ENCODE peak calls at places on chromosome 13, in six cellular contexts. W is breast epithelium, J is upper lobe of left lung, A is sigmoid colon, V is K562, R is prostate gland. F is an unnamed sample.

GRCh38 chr13:46831588-46832194 is 34.7 kb upstream of the ESD start:
- DNase-seq in W (no peak), J (no peak), A (no peak), V (peak; percentile 28), R (peak; percentile 10), F (no peak)

GRCh38 chr13:40124648-40125045 is 469.2 kb downstream of the COG6 start:
- DNase-seq in W (no peak), J (no peak), A (no peak), V (no peak), R (no peak), F (no peak)

GRCh38 chr13:71874490-71874889 is 7.5 kb upstream of the DACH1 start:
- DNase-seq in W (no peak), J (no peak), A (no peak), V (no peak), R (peak; percentile 9), F (no peak)

GRCh38 chr13:44814836-44815235 is 174.4 kb downstream of the NUFIP1 start:
- DNase-seq in W (no peak), J (no peak), A (no peak), V (no peak), R (no peak), F (no peak)

GRCh38 chr13:49444517-49445395 is 682 bp downstream of the SETDB2 start:
- DNase-seq in W (no peak), J (peak; percentile 59), A (no peak), V (no peak), R (peak; percentile 32), F (no peak)

GRCh38 chr13:25267715-25268114 is 19.6 kb downstream of the MTMR6 start:
- DNase-seq in W (no peak), J (no peak), A (no peak), V (no peak), R (no peak), F (no peak)

GRCh38 chr13:106617561-106617960 is 49.6 kb upstream of the ARGLU1 start:
- DNase-seq in W (no peak), J (no peak), A (no peak), V (no peak), R (no peak), F (no peak)

GRCh38 chr13:38520041-38520440 is 166.8 kb upstream of the FREM2 start:
- DNase-seq in W (no peak), J (no peak), A (no peak), V (no peak), R (no peak), F (no peak)

GRCh38 chr13:98150836-98151489 is 8.1 kb downstream of the FARP1 start:
- DNase-seq in W (no peak), J (no peak), A (no peak), V (no peak), R (no peak), F (no peak)

GRCh38 chr13:32087955-32088747 is 56.6 kb downstream of the FRY start:
- DNase-seq in W (no peak), J (no peak), A (no peak), V (no peak), R (no peak), F (no peak)

GRCh38 chr13:83845121-83845520 is 37.2 kb downstream of the SLITRK1 start:
- DNase-seq in W (no peak), J (no peak), A (no peak), V (no peak), R (no peak), F (no peak)

GRCh38 chr13:94063096-94063495 is 416.4 kb downstream of the DCT start:
- DNase-seq in W (no peak), J (no peak), A (no peak), V (no peak), R (no peak), F (no peak)

DNA sequence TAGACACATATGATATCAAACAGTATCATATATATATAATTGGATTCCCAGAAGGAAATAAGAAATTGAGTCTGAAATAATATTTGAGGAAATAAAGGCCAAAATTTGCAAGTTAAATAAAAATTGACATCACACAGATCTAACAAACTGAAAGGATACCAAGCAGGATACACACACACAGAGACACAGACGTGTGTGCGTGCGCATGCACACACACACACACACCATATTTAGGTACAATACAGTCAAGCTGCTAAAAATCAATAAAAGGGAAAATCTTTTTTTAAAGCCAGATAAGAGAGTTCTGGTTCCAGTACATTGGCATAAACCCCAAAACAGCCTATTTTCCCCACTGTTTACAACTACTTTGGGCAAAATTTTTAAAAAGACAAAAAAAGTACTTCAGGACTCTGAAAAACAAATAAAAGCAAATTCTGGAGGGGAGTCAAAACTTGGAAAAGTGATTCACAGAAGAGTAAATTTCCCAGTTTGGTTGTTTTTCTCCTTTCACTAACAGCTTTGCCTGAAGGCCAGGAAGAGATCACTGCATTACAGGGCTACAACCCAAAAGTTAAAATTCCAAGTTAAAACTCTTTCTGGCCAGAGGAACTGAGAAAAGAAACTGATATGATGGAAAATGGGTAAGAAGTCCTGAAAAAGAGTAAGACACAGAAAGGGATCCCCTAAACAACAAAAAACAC is 16.2 kb downstream of the MYCBP2 start:
- DNase-seq in W (no peak), J (no peak), A (no peak), V (no peak), R (no peak), F (no peak)
- H3K4me1 ChIP-seq in W (no peaks in the 10 kb centered on the region), J (peaks cover 50% of the 10 kb centered on the region), A (peaks cover 58% of the 10 kb centered on the region), V (no peaks in the 10 kb centered on the region), R (no peaks in the 10 kb centered on the region), F (peaks cover 63% of the 10 kb centered on the region)

GRCh38 chr13:110644892-110645521 is 29.7 kb downstream of the NAXD start:
- DNase-seq in W (peak; percentile 73), J (peak; percentile 68), A (peak; percentile 90), V (no peak), R (peak; percentile 35), F (peak; percentile 77)
- TF ChIP-seq POLR2AphosphoS5 in W (no peak), J (no peak), A (peak; percentile 63), V (no peak), R (peak; percentile 28), F (no peak)

DNA sequence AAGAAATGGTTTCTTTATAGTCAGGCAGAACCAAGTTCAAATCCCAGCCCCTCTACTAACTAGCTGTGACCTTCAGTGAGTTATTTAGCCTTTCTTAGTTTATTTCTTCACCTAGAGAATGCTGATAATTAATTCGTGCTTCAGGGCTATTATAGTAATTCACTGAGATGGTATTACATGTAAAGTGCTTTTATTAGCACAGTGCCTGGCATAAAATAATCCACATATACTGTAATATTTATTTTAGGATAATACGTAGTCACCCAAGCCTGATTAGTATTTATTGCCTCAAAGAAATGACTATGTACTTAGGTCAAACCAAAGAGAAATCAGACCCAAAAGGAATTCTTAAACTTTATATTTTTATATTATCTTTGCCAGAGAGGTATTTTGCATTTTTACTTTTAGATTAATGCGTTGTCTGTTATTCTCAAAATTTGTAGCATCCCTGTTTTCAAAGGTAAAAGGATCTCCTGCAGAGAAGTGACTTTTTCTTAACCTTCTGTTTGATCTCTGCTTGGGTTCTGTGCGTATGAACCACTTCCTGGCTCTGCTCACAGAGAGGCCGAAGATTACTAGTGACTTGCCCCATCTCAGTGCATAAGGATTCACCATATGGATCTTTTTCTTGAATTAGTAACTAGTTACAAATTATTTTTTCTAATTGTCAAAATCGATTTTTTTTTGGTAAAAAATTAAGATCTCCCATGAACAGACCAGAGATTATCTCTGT is 19.7 kb downstream of the UBAC2 start:
- DNase-seq in W (no peak), J (no peak), A (no peak), V (no peak), R (no peak), F (no peak)
- H3K4me1 ChIP-seq in W (no peaks in the 10 kb centered on the region), J (peaks cover 49% of the 10 kb centered on the region), A (peaks cover 36% of the 10 kb centered on the region), V (peaks cover 9% of the 10 kb centered on the region), R (no peaks in the 10 kb centered on the region), F (peaks cover 67% of the 10 kb centered on the region)

GRCh38 chr13:110298566-110299321 is 8.2 kb downstream of the COL4A1 start:
- DNase-seq in W (no peak), J (no peak), A (peak; percentile 81), V (no peak), R (no peak), F (no peak)
- TF ChIP-seq POLR2AphosphoS5 in W (no peak), J (no peak), A (peak; percentile 55), V (no peak), R (no peak), F (peak; percentile 20)

GRCh38 chr13:80840313-80840976 is 499.5 kb upstream of the SPRY2 start:
- DNase-seq in W (no peak), J (no peak), A (no peak), V (no peak), R (no peak), F (no peak)
- H3K4me1 ChIP-seq in W (no peaks in the 10 kb centered on the region), J (no peaks in the 10 kb centered on the region), A (no peaks in the 10 kb centered on the region), V (no peaks in the 10 kb centered on the region), R (no peaks in the 10 kb centered on the region), F (no peaks in the 10 kb centered on the region)

GRCh38 chr13:79973533-79973963 is 367.4 kb downstream of the SPRY2 start:
- DNase-seq in W (no peak), J (no peak), A (no peak), V (peak; percentile 8), R (no peak), F (no peak)
- TF ChIP-seq POLR2AphosphoS5 in W (no peak), J (no peak), A (no peak), V (no peak), R (no peak), F (no peak)

DNA sequence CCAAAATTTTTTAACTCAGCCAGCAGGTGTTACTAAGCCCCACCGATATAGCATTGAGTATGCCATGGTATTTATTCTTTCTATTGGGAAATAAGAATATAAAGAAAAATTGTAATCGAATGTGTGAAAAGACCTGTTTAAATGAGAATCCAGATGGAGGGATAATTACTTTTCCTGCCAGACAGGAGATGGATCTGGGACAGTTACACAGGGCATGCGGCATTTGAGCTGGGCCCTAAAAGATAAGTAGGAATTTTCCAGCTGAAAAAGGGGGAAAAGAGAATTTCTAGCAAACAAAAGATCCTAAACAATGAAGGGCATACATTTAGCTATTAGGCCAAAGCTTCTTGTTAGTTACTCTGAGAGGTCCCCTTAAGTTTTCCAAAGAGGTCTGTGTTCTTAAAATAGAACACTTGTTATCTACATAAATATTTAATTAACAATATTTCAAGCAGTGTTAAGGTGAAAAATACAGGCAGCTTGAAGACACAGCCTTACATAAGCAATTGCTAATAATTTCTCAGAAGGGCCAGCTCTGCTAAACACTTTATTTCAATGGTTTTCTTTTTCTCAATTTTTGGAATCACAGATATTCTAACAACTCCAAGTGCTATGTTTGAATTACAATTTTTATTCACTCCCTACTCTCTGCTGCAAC is 63.7 kb downstream of the TBC1D4 start:
- DNase-seq in W (no peak), J (no peak), A (no peak), V (no peak), R (no peak), F (no peak)
- H3K4me1 ChIP-seq in W (peaks cover 24% of the 10 kb centered on the region), J (peaks cover 23% of the 10 kb centered on the region), A (peaks cover 27% of the 10 kb centered on the region), V (no peaks in the 10 kb centered on the region), R (peaks cover 13% of the 10 kb centered on the region), F (peaks cover 49% of the 10 kb centered on the region)

F was measured in stomach.